ENCODE peak calls at places on chromosomes 12 and 14, in four cellular contexts. One of them, this sample, is unnamed.

GRCh38 chr12:122291431-122291830 is 25.1 kb upstream of the VPS33A start:
- DNase-seq in body of pancreas: no peak
- DNase-seq in HFF-Myc: no peak
- DNase-seq in adrenal gland: no peak
- DNase-seq in this sample: no peak

GRCh38 chr14:103899316-103899715 is 28.9 kb upstream of the TDRD9 start:
- DNase-seq in body of pancreas: no peak
- DNase-seq in HFF-Myc: no peak
- DNase-seq in adrenal gland: no peak
- DNase-seq in this sample: no peak

GRCh38 chr12:80937391-80938238 is at the start of gene LIN7A:
- DNase-seq in body of pancreas: peak
- DNase-seq in HFF-Myc: no peak
- DNase-seq in adrenal gland: no peak
- DNase-seq in this sample: peak

GRCh38 chr12:78863482-78864427 is 819 bp upstream of the SYT1 start:
- DNase-seq in body of pancreas: peak
- DNase-seq in HFF-Myc: no peak
- DNase-seq in adrenal gland: peak
- DNase-seq in this sample: peak

GRCh38 chr12:10153271-10154144 is 18.4 kb downstream of the OLR1 start:
- DNase-seq in body of pancreas: peak
- DNase-seq in HFF-Myc: peak
- DNase-seq in adrenal gland: peak
- DNase-seq in this sample: peak

GRCh38 chr12:69639400-69640016 is 28.8 kb upstream of the LRRC10 start:
- DNase-seq in body of pancreas: peak
- DNase-seq in HFF-Myc: peak
- DNase-seq in adrenal gland: peak
- DNase-seq in this sample: peak

GRCh38 chr14:38065101-38065762 is 142.5 kb upstream of the SSTR1 start:
- DNase-seq in body of pancreas: no peak
- DNase-seq in HFF-Myc: no peak
- DNase-seq in adrenal gland: no peak
- DNase-seq in this sample: no peak

GRCh38 chr12:93803408-93803807 is 126.2 kb downstream of the CRADD start:
- DNase-seq in body of pancreas: no peak
- DNase-seq in HFF-Myc: no peak
- DNase-seq in adrenal gland: no peak
- DNase-seq in this sample: no peak

GRCh38 chr12:1367731-1368285 is 226.6 kb downstream of the FBXL14 start:
- DNase-seq in body of pancreas: no peak
- DNase-seq in HFF-Myc: no peak
- DNase-seq in adrenal gland: no peak
- DNase-seq in this sample: no peak

GRCh38 chr12:93889516-93890202 is 212.5 kb downstream of the CRADD start:
- DNase-seq in body of pancreas: no peak
- DNase-seq in HFF-Myc: no peak
- DNase-seq in adrenal gland: peak
- DNase-seq in this sample: no peak

GRCh38 chr12:132711169-132711843 is 664 bp downstream of the PGAM5 start:
- DNase-seq in body of pancreas: no peak
- DNase-seq in HFF-Myc: no peak
- DNase-seq in adrenal gland: no peak
- DNase-seq in this sample: peak

GRCh38 chr14:28375295-28375694 is 391.3 kb upstream of the FOXG1 start:
- DNase-seq in body of pancreas: no peak
- DNase-seq in HFF-Myc: no peak
- DNase-seq in adrenal gland: no peak
- DNase-seq in this sample: no peak

GRCh38 chr12:131044760-131045381 is 91.2 kb downstream of the ADGRD1 start:
- DNase-seq in body of pancreas: no peak
- DNase-seq in HFF-Myc: no peak
- DNase-seq in adrenal gland: no peak
- DNase-seq in this sample: peak
- H3K4me3 ChIP-seq in body of pancreas: no peak
- H3K4me3 ChIP-seq in HFF-Myc: no peak
- H3K4me3 ChIP-seq in adrenal gland: no peak
- H3K4me3 ChIP-seq in this sample: no peak

DNA sequence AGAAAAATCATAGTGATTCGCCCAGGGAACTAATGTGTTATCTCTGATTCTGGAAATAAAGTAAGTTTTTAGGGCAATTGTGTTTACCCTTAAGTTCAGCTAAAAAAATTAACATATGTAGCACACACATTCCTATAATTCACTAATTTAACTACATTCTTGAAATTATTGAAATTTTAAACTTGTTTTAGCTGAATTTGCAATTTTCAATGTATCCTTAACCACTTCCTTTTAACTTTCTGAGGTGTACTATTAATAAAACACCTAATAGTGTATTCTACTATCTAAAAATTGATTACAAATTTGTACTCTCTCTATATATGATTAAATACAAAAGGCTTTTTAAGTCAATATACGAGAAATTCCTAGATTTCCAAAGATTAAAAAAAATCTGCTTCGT is 2.2 kb downstream of the KLHL28 start:
- DNase-seq in body of pancreas: no peak
- DNase-seq in HFF-Myc: no peak
- DNase-seq in adrenal gland: no peak
- DNase-seq in this sample: no peak
- H3K4me3 ChIP-seq in body of pancreas: no peak
- H3K4me3 ChIP-seq in HFF-Myc: peak
- H3K4me3 ChIP-seq in adrenal gland: no peak
- H3K4me3 ChIP-seq in this sample: no peak

GRCh38 chr12:3279415-3279780 is 202.2 kb downstream of the TSPAN9 start:
- DNase-seq in body of pancreas: no peak
- DNase-seq in HFF-Myc: no peak
- DNase-seq in adrenal gland: no peak
- DNase-seq in this sample: no peak
- H3K4me3 ChIP-seq in body of pancreas: no peak
- H3K4me3 ChIP-seq in HFF-Myc: no peak
- H3K4me3 ChIP-seq in adrenal gland: no peak
- H3K4me3 ChIP-seq in this sample: no peak

GRCh38 chr12:19443585-19443984 is 4.3 kb downstream of the AEBP2 start:
- DNase-seq in body of pancreas: no peak
- DNase-seq in HFF-Myc: no peak
- DNase-seq in adrenal gland: no peak
- DNase-seq in this sample: no peak

GRCh38 chr12:19440019-19440858 is 947 bp downstream of the AEBP2 start:
- DNase-seq in body of pancreas: peak
- DNase-seq in HFF-Myc: no peak
- DNase-seq in adrenal gland: peak
- DNase-seq in this sample: peak

GRCh38 chr12:19440916-19441315 is 1.6 kb downstream of the AEBP2 start:
- DNase-seq in body of pancreas: no peak
- DNase-seq in HFF-Myc: no peak
- DNase-seq in adrenal gland: no peak
- DNase-seq in this sample: no peak

GRCh38 chr12:19447386-19447785 is 8.1 kb downstream of the AEBP2 start:
- DNase-seq in body of pancreas: no peak
- DNase-seq in HFF-Myc: no peak
- DNase-seq in adrenal gland: no peak
- DNase-seq in this sample: no peak

GRCh38 chr12:19444097-19444496 is 4.8 kb downstream of the AEBP2 start:
- DNase-seq in body of pancreas: no peak
- DNase-seq in HFF-Myc: no peak
- DNase-seq in adrenal gland: no peak
- DNase-seq in this sample: no peak
- H3K4me3 ChIP-seq in body of pancreas: no peak
- H3K4me3 ChIP-seq in HFF-Myc: peak
- H3K4me3 ChIP-seq in adrenal gland: no peak
- H3K4me3 ChIP-seq in this sample: no peak

DNA sequence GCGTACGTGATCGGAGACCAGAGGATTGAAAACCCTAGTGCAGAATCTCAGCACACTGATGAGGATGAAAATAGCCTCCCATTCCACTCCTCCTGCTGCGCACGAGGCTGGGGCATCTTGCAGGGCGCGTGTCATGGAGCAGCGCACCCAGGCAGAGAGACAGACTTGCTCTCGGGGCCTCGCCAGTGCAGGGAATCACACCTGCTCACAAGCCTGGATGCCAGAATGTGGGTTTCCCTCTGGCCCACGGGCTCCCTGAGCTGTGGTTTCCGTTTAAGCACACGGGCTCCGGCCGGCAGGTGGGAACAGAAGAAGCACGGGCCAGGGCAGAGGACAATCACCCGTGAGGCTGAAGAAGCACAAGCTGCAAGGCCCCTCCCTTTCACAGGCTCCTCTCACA is 2.0 kb downstream of the FGF6 start:
- DNase-seq in body of pancreas: no peak
- DNase-seq in HFF-Myc: no peak
- DNase-seq in adrenal gland: no peak
- DNase-seq in this sample: no peak
- H3K4me3 ChIP-seq in body of pancreas: no peak
- H3K4me3 ChIP-seq in HFF-Myc: no peak
- H3K4me3 ChIP-seq in adrenal gland: no peak
- H3K4me3 ChIP-seq in this sample: no peak

This sample was measured in trophoblast cell.